ENCODE peak calls at places on chromosomes 1 and 21, in four cellular contexts. One of them, this sample, is unnamed.

GRCh38 chr21:34362670-34363069 is 1.1 kb upstream of the KCNE2 start:
- DNase-seq in adrenal gland: peak; percentile 5
- DNase-seq in K562: no peak
- DNase-seq in heart left ventricle: no peak
- DNase-seq in this sample: no peak

GRCh38 chr1:81617308-81618027 is 183.3 kb upstream of the ADGRL2 start:
- DNase-seq in adrenal gland: no peak
- DNase-seq in K562: no peak
- DNase-seq in heart left ventricle: no peak
- DNase-seq in this sample: no peak

GRCh38 chr1:14924455-14925325 is 228.9 kb upstream of the TMEM51 start:
- DNase-seq in adrenal gland: peak; percentile 71
- DNase-seq in K562: peak; percentile 81
- DNase-seq in heart left ventricle: peak; percentile 67
- DNase-seq in this sample: no peak

GRCh38 chr1:150406483-150406882 is 42.5 kb downstream of the RPRD2 start:
- DNase-seq in adrenal gland: no peak
- DNase-seq in K562: no peak
- DNase-seq in heart left ventricle: no peak
- DNase-seq in this sample: no peak

GRCh38 chr1:227459977-227460376 is 103.4 kb upstream of the ZNF678 start:
- DNase-seq in adrenal gland: no peak
- DNase-seq in K562: no peak
- DNase-seq in heart left ventricle: no peak
- DNase-seq in this sample: no peak

GRCh38 chr1:72648465-72648864 is 366.1 kb upstream of the NEGR1 start:
- DNase-seq in adrenal gland: no peak
- DNase-seq in K562: no peak
- DNase-seq in heart left ventricle: no peak
- DNase-seq in this sample: no peak

GRCh38 chr21:16908087-16908486 is 604.8 kb upstream of the CXADR start:
- DNase-seq in adrenal gland: no peak
- DNase-seq in K562: no peak
- DNase-seq in heart left ventricle: no peak
- DNase-seq in this sample: no peak

GRCh38 chr1:93199150-93199549 is 18.6 kb downstream of the CCDC18 start:
- DNase-seq in adrenal gland: no peak
- DNase-seq in K562: no peak
- DNase-seq in heart left ventricle: no peak
- DNase-seq in this sample: no peak

GRCh38 chr1:22318279-22318983 is 133.2 kb upstream of the ZBTB40 start:
- DNase-seq in adrenal gland: peak; percentile 77
- DNase-seq in K562: no peak
- DNase-seq in heart left ventricle: no peak
- DNase-seq in this sample: no peak

GRCh38 chr1:198699167-198700015 is 60.6 kb downstream of the PTPRC start:
- DNase-seq in adrenal gland: peak; percentile 48
- DNase-seq in K562: peak; percentile 20
- DNase-seq in heart left ventricle: no peak
- DNase-seq in this sample: no peak

GRCh38 chr21:42683371-42684108 is 30.1 kb downstream of the PDE9A start:
- DNase-seq in adrenal gland: no peak
- DNase-seq in K562: no peak
- DNase-seq in heart left ventricle: no peak
- DNase-seq in this sample: no peak

GRCh38 chr1:178093958-178094751 is at the start of gene RASAL2:
- DNase-seq in adrenal gland: peak; percentile 75
- DNase-seq in K562: peak; percentile 82
- DNase-seq in heart left ventricle: peak; percentile 82
- DNase-seq in this sample: peak; percentile 92

GRCh38 chr1:57279909-57280666 is 143.8 kb downstream of the DAB1 start:
- DNase-seq in adrenal gland: no peak
- DNase-seq in K562: no peak
- DNase-seq in heart left ventricle: no peak
- DNase-seq in this sample: no peak

GRCh38 chr1:198771562-198772153 is 132.8 kb downstream of the PTPRC start:
- DNase-seq in adrenal gland: no peak
- DNase-seq in K562: no peak
- DNase-seq in heart left ventricle: no peak
- DNase-seq in this sample: no peak

GRCh38 chr1:220922951-220923350 is 43.7 kb downstream of the HLX start:
- DNase-seq in adrenal gland: no peak
- DNase-seq in K562: no peak
- DNase-seq in heart left ventricle: no peak
- DNase-seq in this sample: peak; percentile 17

GRCh38 chr1:231420299-231420958 is 1.7 kb downstream of the EGLN1 start:
- DNase-seq in adrenal gland: no peak
- DNase-seq in K562: peak; percentile 21
- DNase-seq in heart left ventricle: no peak
- DNase-seq in this sample: no peak

GRCh38 chr1:113617438-113618141 is 141.7 kb downstream of the PHTF1 start:
- DNase-seq in adrenal gland: no peak
- DNase-seq in K562: no peak
- DNase-seq in heart left ventricle: no peak
- DNase-seq in this sample: no peak

GRCh38 chr1:198125995-198126758 is 30.6 kb upstream of the NEK7 start:
- DNase-seq in adrenal gland: no peak
- DNase-seq in K562: no peak
- DNase-seq in heart left ventricle: no peak
- DNase-seq in this sample: no peak

GRCh38 chr21:36747815-36748381 is 49.0 kb downstream of the SIM2 start:
- DNase-seq in adrenal gland: peak; percentile 69
- DNase-seq in K562: peak; percentile 87
- DNase-seq in heart left ventricle: peak; percentile 63
- DNase-seq in this sample: no peak

GRCh38 chr1:93437976-93438605 is 9.8 kb upstream of the FNBP1L start:
- DNase-seq in adrenal gland: no peak
- DNase-seq in K562: peak; percentile 23
- DNase-seq in heart left ventricle: no peak
- DNase-seq in this sample: no peak

GRCh38 chr1:167927075-167927754 is 9.3 kb upstream of the DCAF6 start:
- DNase-seq in adrenal gland: no peak
- DNase-seq in K562: no peak
- DNase-seq in heart left ventricle: no peak
- DNase-seq in this sample: no peak

GRCh38 chr1:219580019-219580676 is 32.8 kb downstream of the ZC3H11B start:
- DNase-seq in adrenal gland: no peak
- DNase-seq in K562: no peak
- DNase-seq in heart left ventricle: no peak
- DNase-seq in this sample: no peak

GRCh38 chr1:8903908-8904650 is 25.6 kb upstream of the ENO1 start:
- DNase-seq in adrenal gland: no peak
- DNase-seq in K562: no peak
- DNase-seq in heart left ventricle: no peak
- DNase-seq in this sample: no peak

GRCh38 chr1:234953655-234954420 is 174.8 kb downstream of the TOMM20 start:
- DNase-seq in adrenal gland: no peak
- DNase-seq in K562: no peak
- DNase-seq in heart left ventricle: no peak
- DNase-seq in this sample: no peak

GRCh38 chr1:81221564-81221963 is 579.2 kb upstream of the ADGRL2 start:
- DNase-seq in adrenal gland: no peak
- DNase-seq in K562: no peak
- DNase-seq in heart left ventricle: peak; percentile 49
- DNase-seq in this sample: no peak

GRCh38 chr1:46133181-46133658 is 791 bp upstream of the PIK3R3 start:
- DNase-seq in adrenal gland: peak; percentile 77
- DNase-seq in K562: peak; percentile 83
- DNase-seq in heart left ventricle: peak; percentile 87
- DNase-seq in this sample: no peak

GRCh38 chr1:12450090-12450764 is 167.8 kb downstream of the DHRS3 start:
- DNase-seq in adrenal gland: no peak
- DNase-seq in K562: no peak
- DNase-seq in heart left ventricle: peak; percentile 67
- DNase-seq in this sample: no peak

GRCh38 chr1:59005491-59006308 is 221.9 kb upstream of the JUN start:
- DNase-seq in adrenal gland: no peak
- DNase-seq in K562: no peak
- DNase-seq in heart left ventricle: no peak
- DNase-seq in this sample: no peak

DNA sequence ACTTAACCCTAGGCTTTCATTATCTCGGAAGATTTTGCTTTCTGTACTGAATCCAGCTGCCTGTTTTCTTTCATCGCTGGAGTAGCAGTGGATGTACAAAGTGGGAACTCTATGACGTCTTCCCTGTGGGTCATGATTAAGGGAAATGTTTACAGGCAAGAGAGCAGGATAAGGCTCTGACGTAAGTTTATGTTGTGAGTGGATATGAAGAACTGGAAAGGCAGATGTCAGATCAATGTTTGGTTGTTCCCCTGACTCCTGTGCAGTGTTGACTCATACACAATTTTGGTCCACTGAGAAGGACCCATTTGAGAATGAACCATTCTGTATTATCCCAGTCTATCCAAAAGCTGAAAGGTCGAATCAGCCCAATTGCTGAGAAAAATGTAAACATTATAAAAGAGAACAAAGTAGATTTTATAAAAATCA is 292.4 kb downstream of the GRIK1 start:
- DNase-seq in adrenal gland: no peak
- DNase-seq in K562: peak; percentile 58
- DNase-seq in heart left ventricle: no peak
- DNase-seq in this sample: no peak
- TF ChIP-seq POLR2A in adrenal gland: no peak
- TF ChIP-seq POLR2A in K562: peak; percentile 69
- TF ChIP-seq POLR2A in heart left ventricle: no peak
- TF ChIP-seq POLR2A in this sample: no peak

DNA sequence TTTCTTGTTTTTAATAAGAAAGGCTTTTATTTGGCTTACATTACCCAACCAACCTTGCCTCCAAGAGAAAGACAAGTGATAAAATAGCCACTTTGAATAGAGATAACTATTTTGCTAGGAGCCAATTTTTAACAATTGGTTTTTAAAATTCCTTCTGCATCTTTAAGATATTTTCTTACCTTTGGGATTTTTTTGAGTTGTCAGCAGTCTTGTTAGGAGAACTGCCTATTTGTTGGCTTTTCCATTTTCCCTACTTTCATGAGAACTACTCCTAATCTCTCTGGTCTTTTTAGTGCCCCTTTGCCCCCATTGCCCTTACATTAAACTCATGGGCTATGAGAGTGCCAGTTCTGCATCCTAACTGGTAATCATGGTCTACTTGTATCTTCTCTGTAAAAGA is 38.1 kb upstream of the EPS15 start:
- DNase-seq in adrenal gland: no peak
- DNase-seq in K562: no peak
- DNase-seq in heart left ventricle: no peak
- DNase-seq in this sample: no peak
- H3K4me1 ChIP-seq in adrenal gland: no peaks in the 10 kb centered on the region
- H3K4me1 ChIP-seq in K562: no peaks in the 10 kb centered on the region
- H3K4me1 ChIP-seq in heart left ventricle: peaks cover 4% of the 10 kb centered on the region
- H3K4me1 ChIP-seq in this sample: no peaks in the 10 kb centered on the region

GRCh38 chr1:109923131-109923945 is 12.7 kb downstream of the CSF1 start:
- DNase-seq in adrenal gland: no peak
- DNase-seq in K562: peak; percentile 66
- DNase-seq in heart left ventricle: no peak
- DNase-seq in this sample: no peak
- H3K27ac ChIP-seq in adrenal gland: no peak overlapping the region
- H3K27ac ChIP-seq in K562: no peak overlapping the region
- H3K27ac ChIP-seq in heart left ventricle: peak overlapping the region; percentile 22
- H3K27ac ChIP-seq in this sample: peak overlapping the region; percentile 2

GRCh38 chr1:110879758-110880606 is 7.0 kb downstream of the CD53 start:
- DNase-seq in adrenal gland: no peak
- DNase-seq in K562: peak; percentile 64
- DNase-seq in heart left ventricle: no peak
- DNase-seq in this sample: no peak
- TF ChIP-seq POLR2A in adrenal gland: no peak
- TF ChIP-seq POLR2A in K562: peak; percentile 66
- TF ChIP-seq POLR2A in heart left ventricle: no peak
- TF ChIP-seq POLR2A in this sample: no peak

DNA sequence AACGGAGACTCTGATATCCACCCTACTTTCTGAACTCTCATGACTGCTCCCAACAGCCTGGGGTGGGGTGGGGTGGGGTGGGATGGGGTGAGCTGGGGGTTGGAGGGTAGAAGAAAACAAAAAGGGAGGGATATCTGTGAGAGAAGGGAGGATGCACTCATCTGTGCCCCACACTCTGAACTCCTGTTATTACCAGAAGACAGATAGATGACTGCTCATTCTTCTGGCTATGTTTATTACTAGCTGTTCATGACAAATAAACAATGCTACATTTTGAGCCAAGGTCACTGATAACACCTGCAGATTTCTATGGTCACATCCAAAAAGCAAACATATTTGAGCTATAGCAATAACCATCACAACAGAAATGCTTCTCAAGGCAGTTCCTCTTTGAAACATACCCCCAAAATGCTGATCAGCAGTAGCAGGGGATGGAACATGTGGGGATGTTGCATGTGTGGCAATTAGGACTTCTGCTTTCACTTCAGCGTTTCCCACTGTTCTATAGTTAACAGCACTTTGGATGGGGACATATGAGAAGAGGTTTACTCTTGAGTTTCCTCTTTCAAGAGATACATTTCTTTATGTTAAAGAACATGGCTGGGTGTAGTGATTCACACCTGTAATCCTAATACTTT is 43.3 kb downstream of the GPR3 start:
- DNase-seq in adrenal gland: no peak
- DNase-seq in K562: no peak
- DNase-seq in heart left ventricle: no peak
- DNase-seq in this sample: no peak
- H3K4me1 ChIP-seq in adrenal gland: peaks cover 88% of the 10 kb centered on the region
- H3K4me1 ChIP-seq in K562: peaks cover 61% of the 10 kb centered on the region
- H3K4me1 ChIP-seq in heart left ventricle: peaks cover 98% of the 10 kb centered on the region
- H3K4me1 ChIP-seq in this sample: peaks cover 97% of the 10 kb centered on the region

GRCh38 chr1:77585610-77586314 is 96.7 kb downstream of the ZZZ3 start:
- DNase-seq in adrenal gland: no peak
- DNase-seq in K562: no peak
- DNase-seq in heart left ventricle: no peak
- DNase-seq in this sample: no peak
- H3K27ac ChIP-seq in adrenal gland: no peak overlapping the region
- H3K27ac ChIP-seq in K562: no peak overlapping the region
- H3K27ac ChIP-seq in heart left ventricle: no peak overlapping the region
- H3K27ac ChIP-seq in this sample: no peak overlapping the region

GRCh38 chr1:181743878-181744312 is 260.6 kb downstream of the CACNA1E start:
- DNase-seq in adrenal gland: no peak
- DNase-seq in K562: no peak
- DNase-seq in heart left ventricle: no peak
- DNase-seq in this sample: no peak
- TF ChIP-seq POLR2A in adrenal gland: no peak
- TF ChIP-seq POLR2A in K562: no peak
- TF ChIP-seq POLR2A in heart left ventricle: no peak
- TF ChIP-seq POLR2A in this sample: no peak